ENCODE peak calls at places on chromosomes 7 and 10, in eight cellular contexts. O is MM.1S, L is SK-N-SH, I is HCT116, U is PC-9, W is hepatocyte, X is OCI-LY7, S is GM23338. J is an unnamed sample.

GRCh38 chr10:1230138-1230537 is 174.0 kb downstream of the WDR37 start:
- DNase-seq in X (no peak), W (no peak), O (no peak), U (no peak), S (no peak), I (no peak), L (no peak), J (no peak)

GRCh38 chr7:1800876-1801275 is 130.8 kb downstream of the ELFN1 start:
- DNase-seq in X (no peak), U (no peak), I (no peak), S (no peak), O (no peak), W (no peak), L (no peak), J (no peak)

GRCh38 chr7:40057292-40057691 is 77.1 kb downstream of the MPLKIP start:
- DNase-seq in O (no peak), X (no peak), S (no peak), L (no peak), U (no peak), W (peak; percentile 17), I (no peak), J (no peak)

GRCh38 chr10:80535671-80536360 is 1.9 kb upstream of the SH2D4B start:
- DNase-seq in I (peak; percentile 48), W (peak; percentile 66), U (peak; percentile 57), X (peak; percentile 79), L (no peak), S (peak; percentile 82), O (peak; percentile 77), J (no peak)

GRCh38 chr7:149414745-149415390 is 46.0 kb downstream of the ZNF777 start:
- DNase-seq in U (no peak), S (peak; percentile 90), L (no peak), O (no peak), X (no peak), W (peak; percentile 79), I (no peak), J (no peak)

GRCh38 chr10:87761153-87761552 is 56.9 kb downstream of the ATAD1 start:
- DNase-seq in L (no peak), S (no peak), W (no peak), O (no peak), U (no peak), I (no peak), X (no peak), J (no peak)

GRCh38 chr10:119031496-119032059 is 2.1 kb downstream of the NANOS1 start:
- DNase-seq in L (no peak), S (peak; percentile 7), U (no peak), I (no peak), W (no peak), X (no peak), O (peak; percentile 12), J (peak; percentile 3)

GRCh38 chr7:142833174-142834027 is 21.5 kb upstream of the EPHB6 start:
- DNase-seq in S (no peak), X (no peak), O (no peak), L (no peak), I (no peak), U (no peak), W (peak; percentile 30), J (peak; percentile 78)

GRCh38 chr10:50310560-50311174 is 59.4 kb upstream of the ASAH2 start:
- DNase-seq in W (peak; percentile 17), O (peak; percentile 19), U (no peak), S (peak; percentile 76), I (peak; percentile 18), L (peak; percentile 33), X (peak; percentile 33), J (peak; percentile 84)

GRCh38 chr10:84026821-84027257 is 112.5 kb upstream of the GHITM start:
- DNase-seq in L (peak; percentile 35), X (peak; percentile 30), U (no peak), I (peak; percentile 7), O (no peak), S (peak; percentile 73), W (peak; percentile 34), J (peak; percentile 20)

GRCh38 chr7:13850185-13850752 is 139.2 kb downstream of the ETV1 start:
- DNase-seq in W (peak; percentile 60), X (no peak), L (peak; percentile 25), O (peak; percentile 82), I (peak; percentile 62), U (peak; percentile 91), S (peak; percentile 24), J (peak; percentile 97)

GRCh38 chr7:89027781-89028180 is 232.2 kb upstream of the TEX47 start:
- DNase-seq in X (no peak), W (no peak), O (no peak), S (no peak), U (no peak), L (no peak), I (no peak), J (peak; percentile 59)
- H3K9me2 ChIP-seq in X (no peaks in the 10 kb centered on the region), W (no peaks in the 10 kb centered on the region), O (no peaks in the 10 kb centered on the region), S (no peaks in the 10 kb centered on the region), U (no peaks in the 10 kb centered on the region), L (no peaks in the 10 kb centered on the region), I (no peaks in the 10 kb centered on the region), J (no peaks in the 10 kb centered on the region)

GRCh38 chr7:55431898-55432297 is 66.8 kb downstream of the LANCL2 start:
- DNase-seq in X (no peak), L (no peak), O (no peak), S (no peak), U (no peak), W (no peak), I (no peak), J (no peak)

GRCh38 chr7:55432506-55432905 is 67.4 kb downstream of the LANCL2 start:
- DNase-seq in X (no peak), I (no peak), L (no peak), S (no peak), W (no peak), O (no peak), U (no peak), J (no peak)

GRCh38 chr7:55429835-55430499 is 64.8 kb downstream of the LANCL2 start:
- DNase-seq in I (no peak), W (no peak), X (no peak), O (no peak), S (peak; percentile 24), L (no peak), U (no peak), J (no peak)

GRCh38 chr7:55435466-55435865 is 70.3 kb downstream of the LANCL2 start:
- DNase-seq in W (no peak), X (no peak), L (no peak), S (no peak), I (no peak), O (no peak), U (no peak), J (no peak)

DNA sequence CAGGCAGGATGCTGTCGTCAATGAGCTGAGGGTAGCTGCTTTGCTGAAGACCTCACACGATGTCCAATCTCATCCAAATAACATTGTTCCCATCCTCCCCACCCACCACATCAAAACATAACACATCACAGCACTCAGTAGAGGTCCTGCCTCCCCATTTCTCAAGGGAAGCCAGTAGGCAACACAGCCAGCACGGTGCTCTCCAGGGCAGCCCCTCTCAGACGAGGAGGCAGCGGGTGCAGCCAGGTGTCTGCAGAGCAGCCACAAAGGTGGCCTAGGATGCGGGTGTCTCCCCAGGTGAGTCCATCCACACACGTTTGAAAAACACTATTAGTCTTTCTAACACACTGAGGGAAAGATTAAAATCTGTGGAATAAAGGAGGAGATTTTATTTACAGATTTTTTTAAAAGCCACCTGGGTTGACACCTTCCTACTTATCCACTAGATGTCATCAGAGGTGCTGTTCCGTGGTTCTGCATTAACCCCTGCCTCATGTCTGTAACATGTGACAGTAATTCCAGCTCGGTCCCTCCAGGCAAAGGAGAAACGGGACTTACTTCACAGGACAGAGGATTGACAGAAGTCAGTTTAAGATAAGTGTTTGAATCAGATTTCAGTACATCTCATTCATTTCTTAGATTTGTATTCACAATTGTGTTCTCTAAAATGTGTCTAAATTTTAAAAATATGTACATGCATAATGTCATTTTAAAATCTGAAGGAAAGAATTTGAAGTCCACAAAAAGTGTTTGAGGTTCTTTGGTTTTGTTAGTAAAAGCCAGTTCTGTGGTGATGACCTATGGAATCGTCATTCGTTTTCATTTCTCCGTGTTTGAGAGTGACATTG is 68.0 kb downstream of the LANCL2 start:
- DNase-seq in W (peak; percentile 72), I (peak; percentile 40), U (peak; percentile 79), O (peak; percentile 48), X (peak; percentile 72), S (peak; percentile 73), L (peak; percentile 83), J (peak; percentile 66)
- TF ChIP-seq CTCF in W (peak; percentile 50), I (peak; percentile 63), U (peak; percentile 93), O (peak; percentile 50), X (peak; percentile 91), S (peak; percentile 66), L (peak; percentile 67), J (peak; percentile 75)

GRCh38 chr10:22319559-22320558 is 1.0 kb upstream of the BMI1 start:
- DNase-seq in I (no peak), L (no peak), O (peak; percentile 38), X (peak; percentile 9), U (no peak), W (no peak), S (no peak), J (peak; percentile 57)
- H3K79me2 ChIP-seq in I (peaks cover 45% of the 10 kb centered on the region), L (peaks cover 48% of the 10 kb centered on the region), O (peaks cover 64% of the 10 kb centered on the region), X (peaks cover 11% of the 10 kb centered on the region), U (peaks cover 38% of the 10 kb centered on the region), W (peaks cover 51% of the 10 kb centered on the region), S (peaks cover 2% of the 10 kb centered on the region), J (peaks cover 88% of the 10 kb centered on the region)

GRCh38 chr7:106312906-106313305 is 28.1 kb upstream of the NAMPT start:
- DNase-seq in S (no peak), I (no peak), X (no peak), L (no peak), W (no peak), U (no peak), O (no peak), J (peak; percentile 48)
- H3K9me2 ChIP-seq in S (peaks cover 11% of the 10 kb centered on the region), I (no peaks in the 10 kb centered on the region), X (no peaks in the 10 kb centered on the region), L (no peaks in the 10 kb centered on the region), W (no peaks in the 10 kb centered on the region), U (no peaks in the 10 kb centered on the region), O (no peaks in the 10 kb centered on the region), J (no peaks in the 10 kb centered on the region)

DNA sequence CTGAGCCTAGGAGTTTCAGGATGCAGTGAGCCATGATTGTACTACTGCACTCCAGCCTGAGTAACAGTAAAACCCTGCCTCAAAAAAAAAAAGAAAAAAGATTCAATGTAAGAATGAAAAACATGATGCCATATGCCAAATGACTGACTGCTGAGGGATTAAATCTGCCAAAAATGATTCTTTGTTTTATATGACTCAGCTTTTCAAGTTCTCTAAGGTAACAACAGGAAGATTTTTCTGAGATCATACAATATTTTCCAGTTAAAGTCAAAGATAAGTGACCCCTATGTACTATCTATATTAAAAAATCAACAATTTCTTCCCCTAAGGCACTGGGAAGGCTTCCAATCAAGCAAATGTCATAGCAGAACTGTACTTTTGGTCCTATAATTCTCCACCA is 271.2 kb upstream of the IMMP2L start:
- DNase-seq in S (no peak), O (no peak), U (no peak), W (no peak), X (no peak), L (no peak), I (no peak), J (no peak)
- TF ChIP-seq CTCF in S (no peak), O (no peak), U (no peak), W (no peak), X (no peak), L (no peak), I (no peak), J (no peak)

DNA sequence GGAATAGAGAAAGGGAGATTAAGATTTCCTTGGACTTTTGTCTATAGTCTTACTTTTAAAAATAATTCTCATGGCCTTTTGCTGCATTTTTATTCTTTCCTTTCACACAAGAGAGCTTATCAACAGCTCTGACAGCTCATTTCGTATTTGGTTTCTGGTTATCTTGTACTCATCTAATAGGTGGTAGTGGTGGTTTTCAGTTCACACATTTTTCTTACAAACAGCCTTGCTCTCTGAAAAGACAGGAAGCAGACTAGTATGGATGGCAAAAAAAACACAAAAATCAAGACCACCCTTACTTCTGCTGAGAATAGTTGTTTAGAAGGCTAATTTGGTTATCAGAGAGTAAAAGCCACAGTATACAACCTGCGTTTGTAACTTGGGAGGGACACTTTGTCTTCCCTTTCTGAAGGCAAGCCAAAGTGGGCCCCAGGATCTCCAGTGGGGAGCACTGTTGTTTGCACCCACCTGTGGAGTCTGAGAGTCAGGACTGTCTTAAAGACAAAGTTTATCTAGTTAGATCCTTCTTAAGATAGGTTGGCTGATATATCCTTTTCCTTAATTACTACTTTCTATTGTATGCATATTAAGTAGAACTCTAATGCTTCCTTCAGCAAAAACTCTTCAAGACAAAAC is 68.0 kb downstream of the PIP4K2A start:
- DNase-seq in I (no peak), U (no peak), O (no peak), W (no peak), L (no peak), X (no peak), S (no peak), J (no peak)
- H3K79me2 ChIP-seq in I (peaks cover 100% of the 10 kb centered on the region), U (no peaks in the 10 kb centered on the region), O (peaks cover 42% of the 10 kb centered on the region), W (peaks cover 40% of the 10 kb centered on the region), L (peaks cover 18% of the 10 kb centered on the region), X (no peaks in the 10 kb centered on the region), S (peaks cover 99% of the 10 kb centered on the region), J (peaks cover 33% of the 10 kb centered on the region)

J was measured in PC-3.